ENCODE peak calls at places on chromosomes 6 and 20, in five cellular contexts. One of them, this sample, is unnamed.

GRCh38 chr20:11153819-11154218 is 480.0 kb upstream of the JAG1 start:
- DNase-seq in naive B cell: no peak
- DNase-seq in NT2/D1: no peak
- DNase-seq in activated T-cell treated with anti-CD3 and anti-CD28 coated beads, Interleukin-2, amount 50 U/mL, for 4 hours: no peak
- DNase-seq in NAMALWA: no peak
- DNase-seq in this sample: no peak

GRCh38 chr6:33335916-33336315 is 18.4 kb upstream of the ZBTB22 start:
- DNase-seq in NAMALWA: no peak
- DNase-seq in naive B cell: no peak
- DNase-seq in activated T-cell treated with anti-CD3 and anti-CD28 coated beads, Interleukin-2, amount 50 U/mL, for 4 hours: no peak
- DNase-seq in NT2/D1: no peak
- DNase-seq in this sample: no peak

GRCh38 chr6:113522376-113522775 is 334.8 kb upstream of the MARCKS start:
- DNase-seq in NAMALWA: no peak
- DNase-seq in NT2/D1: no peak
- DNase-seq in activated T-cell treated with anti-CD3 and anti-CD28 coated beads, Interleukin-2, amount 50 U/mL, for 4 hours: no peak
- DNase-seq in naive B cell: no peak
- DNase-seq in this sample: no peak

GRCh38 chr20:49360242-49360968 is 82.5 kb upstream of the ZNFX1 start:
- DNase-seq in NAMALWA: no peak
- DNase-seq in activated T-cell treated with anti-CD3 and anti-CD28 coated beads, Interleukin-2, amount 50 U/mL, for 4 hours: no peak
- DNase-seq in naive B cell: no peak
- DNase-seq in NT2/D1: no peak
- DNase-seq in this sample: no peak

GRCh38 chr6:170172825-170173231 is 118.0 kb downstream of the DLL1 start:
- DNase-seq in naive B cell: no peak
- DNase-seq in NAMALWA: no peak
- DNase-seq in activated T-cell treated with anti-CD3 and anti-CD28 coated beads, Interleukin-2, amount 50 U/mL, for 4 hours: no peak
- DNase-seq in NT2/D1: no peak
- DNase-seq in this sample: no peak

GRCh38 chr6:42988486-42989020 is 4.2 kb downstream of the PPP2R5D start:
- DNase-seq in activated T-cell treated with anti-CD3 and anti-CD28 coated beads, Interleukin-2, amount 50 U/mL, for 4 hours: no peak
- DNase-seq in naive B cell: no peak
- DNase-seq in NAMALWA: no peak
- DNase-seq in NT2/D1: no peak
- DNase-seq in this sample: no peak

GRCh38 chr6:155867682-155868081 is 412.0 kb upstream of the NOX3 start:
- DNase-seq in activated T-cell treated with anti-CD3 and anti-CD28 coated beads, Interleukin-2, amount 50 U/mL, for 4 hours: no peak
- DNase-seq in naive B cell: no peak
- DNase-seq in NT2/D1: no peak
- DNase-seq in NAMALWA: no peak
- DNase-seq in this sample: no peak

GRCh38 chr20:52154575-52154974 is 37.0 kb downstream of the ZFP64 start:
- DNase-seq in activated T-cell treated with anti-CD3 and anti-CD28 coated beads, Interleukin-2, amount 50 U/mL, for 4 hours: no peak
- DNase-seq in naive B cell: no peak
- DNase-seq in NAMALWA: no peak
- DNase-seq in NT2/D1: no peak
- DNase-seq in this sample: no peak